ENCODE peak calls at places on chromosomes 6 and 20, in four cellular contexts. X is spleen, L is neuronal stem cell, R is keratinocyte. T is an unnamed sample.

GRCh38 chr20:56952258-56952929 is 314.0 kb downstream of the BMP7 start:
- DNase-seq in X (no peak), L (no peak), R (no peak), T (no peak)

GRCh38 chr6:118618676-118619377 is 32.6 kb downstream of the CEP85L start:
- DNase-seq in X (peak), L (peak), R (no peak), T (peak)

GRCh38 chr6:124679392-124679791 is 282.8 kb upstream of the RNF217 start:
- DNase-seq in X (no peak), L (no peak), R (no peak), T (no peak)

GRCh38 chr6:168208854-168209253 is 110.7 kb downstream of the DACT2 start:
- DNase-seq in X (no peak), L (no peak), R (no peak), T (no peak)

GRCh38 chr6:81486234-81486633 is 266.2 kb downstream of the TENT5A start:
- DNase-seq in X (no peak), L (no peak), R (no peak), T (no peak)

GRCh38 chr6:144559865-144560603 is 274.9 kb downstream of the UTRN start:
- DNase-seq in X (no peak), L (peak), R (no peak), T (no peak)

GRCh38 chr6:107293421-107293820 is 165.9 kb downstream of the PDSS2 start:
- DNase-seq in X (no peak), L (no peak), R (no peak), T (no peak)

GRCh38 chr6:29251741-29252140 is 49.8 kb upstream of the OR14J1 start:
- DNase-seq in X (no peak), L (no peak), R (no peak), T (no peak)

GRCh38 chr20:38217791-38218565 is 42.6 kb downstream of the KIAA1755 start:
- DNase-seq in X (peak), L (no peak), R (peak), T (peak)

GRCh38 chr20:47711046-47711752 is 74.1 kb downstream of the SULF2 start:
- DNase-seq in X (no peak), L (no peak), R (no peak), T (no peak)

GRCh38 chr6:10733863-10734262 is 11.0 kb downstream of the TMEM14C start:
- DNase-seq in X (no peak), L (no peak), R (no peak), T (peak)
- H3K27ac ChIP-seq in X (no peak), L (no peak), R (peak), T (peak)

GRCh38 chr6:37187321-37188022 is 17.5 kb downstream of the PIM1 start:
- DNase-seq in X (no peak), L (no peak), R (no peak), T (no peak)
- H3K27ac ChIP-seq in X (peak), L (no peak), R (no peak), T (no peak)

GRCh38 chr6:4351857-4352669 is 216.7 kb upstream of the ECI2 start:
- DNase-seq in X (no peak), L (no peak), R (peak), T (peak)
- H3K27ac ChIP-seq in X (peak), L (no peak), R (peak), T (peak)

GRCh38 chr6:121426686-121427085 is 8.8 kb upstream of the GJA1 start:
- DNase-seq in X (no peak), L (no peak), R (no peak), T (no peak)
- H3K27ac ChIP-seq in X (no peak), L (no peak), R (no peak), T (no peak)

GRCh38 chr20:62914970-62915457 is 11.3 kb downstream of the DIDO1 start:
- DNase-seq in X (no peak), L (peak), R (no peak), T (no peak)
- H3K27ac ChIP-seq in X (no peak), L (no peak), R (no peak), T (no peak)

DNA sequence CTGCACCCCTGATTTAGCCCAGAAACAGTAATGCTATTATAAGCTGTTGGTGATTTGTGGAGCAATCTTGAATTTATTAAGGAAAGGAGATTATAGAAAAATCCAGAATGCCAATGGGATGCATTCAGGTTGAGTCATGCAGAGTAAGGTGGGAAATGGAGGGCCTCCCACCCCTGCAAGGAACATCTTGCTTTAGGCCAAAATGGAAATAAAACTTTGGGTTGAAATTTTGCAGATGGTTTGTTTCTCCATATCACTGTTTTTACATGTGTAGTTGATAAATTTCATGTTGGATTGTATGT is 152.4 kb downstream of the BCAS1 start:
- DNase-seq in X (no peak), L (no peak), R (no peak), T (no peak)
- H3K27ac ChIP-seq in X (peak), L (no peak), R (peak), T (peak)

GRCh38 chr6:34423254-34423653 is 2.6 kb downstream of the RPS10 start:
- DNase-seq in X (no peak), L (no peak), R (no peak), T (peak)

GRCh38 chr6:34424200-34425131 is 1.4 kb downstream of the RPS10 start:
- DNase-seq in X (no peak), L (no peak), R (no peak), T (no peak)

GRCh38 chr6:34425132-34425497 is 754 bp downstream of the RPS10 start:
- DNase-seq in X (no peak), L (no peak), R (no peak), T (no peak)

GRCh38 chr6:34425498-34426410 is at the start of gene RPS10:
- DNase-seq in X (peak), L (peak), R (no peak), T (peak)
- H3K27ac ChIP-seq in X (peak), L (peak), R (peak), T (peak)

GRCh38 chr6:121666809-121667208 is 231.4 kb downstream of the GJA1 start:
- DNase-seq in X (no peak), L (no peak), R (no peak), T (peak)
- H3K27ac ChIP-seq in X (no peak), L (no peak), R (no peak), T (peak)

GRCh38 chr6:170291271-170292110 is 613 bp upstream of the DLL1 start:
- DNase-seq in X (peak), L (peak), R (no peak), T (peak)

GRCh38 chr6:170289971-170290305 is 940 bp downstream of the DLL1 start:
- DNase-seq in X (peak), L (no peak), R (no peak), T (no peak)

GRCh38 chr6:170289108-170289931 is 1.6 kb downstream of the DLL1 start:
- DNase-seq in X (peak), L (no peak), R (no peak), T (no peak)

GRCh38 chr6:170292111-170292777 is 1.4 kb upstream of the DLL1 start:
- DNase-seq in X (peak), L (no peak), R (no peak), T (no peak)

GRCh38 chr6:170290306-170291128 is at the start of gene DLL1:
- DNase-seq in X (peak), L (peak), R (no peak), T (peak)
- H3K27ac ChIP-seq in X (peak), L (peak), R (peak), T (no peak)

GRCh38 chr6:110039996-110040383 is 61.9 kb downstream of the GPR6 start:
- DNase-seq in X (peak), L (no peak), R (no peak), T (peak)
- H3K27ac ChIP-seq in X (peak), L (no peak), R (no peak), T (no peak)

T was measured in PC-3.